ENCODE peak calls at places on chromosomes 4 and X, in five cellular contexts. U is uterus, G is psoas muscle, E is amniotic epithelial cell, A is stromal cell of bone marrow. W is an unnamed sample.

GRCh38 chrX:107726809-107727534 is 48.6 kb downstream of the TSC22D3 start:
- DNase-seq in U (no peak), G (no peak), E (no peak), A (no peak), W (no peak)

GRCh38 chr4:42267724-42268123 is 115.3 kb upstream of the BEND4 start:
- DNase-seq in U (no peak), G (no peak), E (no peak), A (no peak), W (no peak)

GRCh38 chrX:25105251-25105650 is 89.5 kb upstream of the ARX start:
- DNase-seq in U (no peak), G (no peak), E (no peak), A (no peak), W (no peak)

GRCh38 chrX:150934453-150934852 is 36.0 kb upstream of the CD99L2 start:
- DNase-seq in U (peak; percentile 29), G (no peak), E (peak; percentile 60), A (peak; percentile 31), W (no peak)

GRCh38 chr4:75831856-75832405 is 70.3 kb downstream of the PPEF2 start:
- DNase-seq in U (no peak), G (no peak), E (no peak), A (no peak), W (no peak)

GRCh38 chr4:115119804-115120352 is 6.5 kb upstream of the NDST4 start:
- DNase-seq in U (no peak), G (no peak), E (no peak), A (no peak), W (no peak)

GRCh38 chr4:874971-875817 is 49.3 kb upstream of the CPLX1 start:
- DNase-seq in U (no peak), G (no peak), E (no peak), A (no peak), W (no peak)

GRCh38 chr4:94406668-94407437 is 44.9 kb upstream of the PDLIM5 start:
- DNase-seq in U (peak; percentile 89), G (peak; percentile 62), E (peak; percentile 87), A (peak; percentile 74), W (peak; percentile 61)

GRCh38 chr4:184318852-184319251 is 101.2 kb upstream of the ENPP6 start:
- DNase-seq in U (no peak), G (no peak), E (no peak), A (no peak), W (no peak)